ENCODE peak calls at places on chromosomes 1 and 21, in four cellular contexts. N, G, L and J are unnamed samples.

GRCh38 chr1:23483327-23484252 is at the start of gene ASAP3:
- ATAC-seq in G (peak), N (peak), L (peak), J (peak)

GRCh38 chr1:43583058-43583457 is 52.4 kb downstream of the PTPRF start:
- ATAC-seq in G (no peak), N (no peak), L (no peak), J (no peak)

GRCh38 chr1:201348211-201348566 is 29.3 kb downstream of the TNNT2 start:
- ATAC-seq in N (peak), G (peak), L (peak), J (no peak)

GRCh38 chr1:94411217-94411616 is 7.0 kb upstream of the ABCD3 start:
- ATAC-seq in G (no peak), L (no peak), N (no peak), J (no peak)

GRCh38 chr1:204450461-204451257 is 39.0 kb upstream of the PPP1R15B start:
- ATAC-seq in N (no peak), L (peak), G (peak), J (peak)

GRCh38 chr1:203054184-203054583 is 27.9 kb downstream of the PPFIA4 start:
- ATAC-seq in G (no peak), L (no peak), N (no peak), J (no peak)

GRCh38 chr1:241630476-241630875 is 9.7 kb downstream of the CHML start:
- ATAC-seq in N (no peak), G (no peak), L (no peak), J (no peak)

GRCh38 chr1:224433041-224433670 is 1.4 kb downstream of the WDR26 start:
- ATAC-seq in L (no peak), N (peak), G (no peak), J (no peak)

GRCh38 chr1:183730107-183730724 is 74.7 kb upstream of the RGL1 start:
- ATAC-seq in L (no peak), N (no peak), G (no peak), J (no peak)

GRCh38 chr1:92784051-92784638 is 763 bp downstream of the EVI5 start:
- ATAC-seq in N (no peak), G (no peak), L (peak), J (no peak)

GRCh38 chr1:112083487-112083886 is 94.0 kb upstream of the KCND3 start:
- ATAC-seq in G (no peak), L (no peak), N (no peak), J (no peak)

GRCh38 chr1:78387872-78388271 is 102.9 kb upstream of the PTGFR start:
- ATAC-seq in G (peak), L (no peak), N (no peak), J (no peak)

GRCh38 chr1:59178803-59179202 is 118.1 kb upstream of the FGGY start:
- ATAC-seq in G (peak), L (no peak), N (no peak), J (no peak)

GRCh38 chr1:58874757-58875755 is 91.2 kb upstream of the JUN start:
- ATAC-seq in N (peak), G (peak), L (no peak), J (peak)

GRCh38 chr21:42456457-42456856 is 39.6 kb downstream of the RSPH1 start:
- ATAC-seq in L (no peak), G (no peak), N (no peak), J (no peak)

GRCh38 chr1:224623743-224624333 is 7.7 kb downstream of the CNIH3 start:
- ATAC-seq in G (no peak), L (peak), N (no peak), J (no peak)

GRCh38 chr1:32925360-32926142 is 24.4 kb upstream of the TMEM54 start:
- ATAC-seq in N (peak), G (peak), L (no peak), J (peak)

GRCh38 chr21:17834639-17835354 is 15.6 kb upstream of the C21orf91 start:
- ATAC-seq in G (no peak), L (no peak), N (no peak), J (no peak)

GRCh38 chr1:21706151-21706835 is 37.1 kb upstream of the RAP1GAP start:
- ATAC-seq in N (no peak), L (no peak), G (no peak), J (peak)

GRCh38 chr1:53631622-53632310 is 107.2 kb downstream of the GLIS1 start:
- ATAC-seq in N (no peak), G (no peak), L (peak), J (no peak)

GRCh38 chr1:235060607-235061470 is 67.8 kb downstream of the TOMM20 start:
- ATAC-seq in G (peak), N (peak), L (peak), J (peak)

DNA sequence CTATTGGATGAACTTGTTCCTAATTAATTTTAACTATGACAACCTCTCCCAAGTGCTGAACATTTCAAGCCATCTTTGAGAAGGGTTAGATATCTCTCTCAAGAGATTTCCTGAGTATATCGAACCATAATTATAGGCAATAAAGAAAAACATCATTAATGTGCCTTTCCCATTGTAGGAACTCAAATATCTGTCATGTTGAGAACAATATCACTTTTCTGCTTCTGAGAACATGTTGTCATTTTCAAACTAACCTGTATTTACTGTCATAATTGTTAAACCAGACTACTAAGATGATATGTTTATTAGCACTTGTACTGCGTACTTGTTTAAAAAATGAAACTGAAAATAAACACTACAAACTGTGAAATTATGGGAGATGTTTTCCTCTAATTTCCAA is 4.3 kb downstream of the EPS15 start:
- ATAC-seq in G (no peak), L (no peak), N (no peak), J (no peak)
- H3K27ac ChIP-seq in G (no peak), L (no peak), N (peak), J (peak)

GRCh38 chr21:26800455-26801454 is 44.5 kb downstream of the ADAMTS1 start:
- ATAC-seq in L (no peak), N (no peak), G (peak), J (peak)
- H3K27ac ChIP-seq in L (no peak), N (no peak), G (peak), J (peak)

DNA sequence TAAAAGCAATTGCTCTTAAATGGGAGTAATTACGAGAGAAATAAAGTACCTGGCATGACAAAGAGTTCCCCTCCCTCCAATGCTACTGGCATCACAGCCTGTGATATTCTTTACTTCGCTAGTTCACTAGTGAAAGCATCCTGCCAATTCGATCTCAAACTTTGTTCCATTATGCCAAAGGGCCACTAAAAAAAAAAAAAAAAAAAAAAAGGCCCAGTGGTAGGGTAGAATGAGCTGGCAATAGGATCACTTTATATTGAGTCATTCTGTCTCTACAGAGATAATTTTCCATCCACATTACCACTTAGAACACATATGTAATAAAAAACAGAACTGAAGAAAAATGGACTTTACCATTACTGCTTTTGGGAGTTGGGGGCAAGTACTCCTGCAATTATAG is 11.2 kb downstream of the PUM1 start:
- ATAC-seq in G (no peak), L (peak), N (no peak), J (no peak)
- H3K27ac ChIP-seq in G (no peak), L (no peak), N (no peak), J (no peak)

GRCh38 chr1:248825573-248825908 is 174 bp downstream of the SH3BP5L start:
- ATAC-seq in N (peak), L (peak), G (no peak), J (peak)

GRCh38 chr1:248824301-248824700 is 1.4 kb downstream of the SH3BP5L start:
- ATAC-seq in L (no peak), N (no peak), G (no peak), J (no peak)

GRCh38 chr1:248823517-248824001 is 2.2 kb downstream of the SH3BP5L start:
- ATAC-seq in N (no peak), L (no peak), G (no peak), J (no peak)

GRCh38 chr1:248825136-248825535 is 579 bp downstream of the SH3BP5L start:
- ATAC-seq in N (no peak), G (no peak), L (no peak), J (no peak)

DNA sequence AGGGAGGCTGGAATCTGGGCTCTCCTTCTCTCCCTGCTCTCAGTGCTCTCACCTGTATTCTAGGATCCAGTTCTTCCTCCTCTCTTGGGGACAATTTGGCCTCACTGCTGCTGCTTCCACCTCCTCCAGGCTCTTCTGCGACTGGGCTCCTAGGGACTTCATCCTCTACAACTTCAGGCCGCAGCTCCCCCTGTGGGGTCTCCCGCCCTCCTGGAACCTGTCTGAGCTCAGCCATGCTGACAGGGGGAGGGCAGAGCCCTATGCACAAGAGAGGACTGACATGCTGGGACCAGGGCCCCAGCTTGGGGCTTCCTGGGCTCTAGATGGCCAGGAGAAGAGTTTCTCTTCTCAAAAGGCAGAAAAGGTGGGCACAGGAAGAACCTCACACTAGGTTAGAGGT is 1.0 kb downstream of the SH3BP5L start:
- ATAC-seq in G (no peak), L (no peak), N (no peak), J (no peak)
- H3K27ac ChIP-seq in G (no peak), L (no peak), N (peak), J (peak)

DNA sequence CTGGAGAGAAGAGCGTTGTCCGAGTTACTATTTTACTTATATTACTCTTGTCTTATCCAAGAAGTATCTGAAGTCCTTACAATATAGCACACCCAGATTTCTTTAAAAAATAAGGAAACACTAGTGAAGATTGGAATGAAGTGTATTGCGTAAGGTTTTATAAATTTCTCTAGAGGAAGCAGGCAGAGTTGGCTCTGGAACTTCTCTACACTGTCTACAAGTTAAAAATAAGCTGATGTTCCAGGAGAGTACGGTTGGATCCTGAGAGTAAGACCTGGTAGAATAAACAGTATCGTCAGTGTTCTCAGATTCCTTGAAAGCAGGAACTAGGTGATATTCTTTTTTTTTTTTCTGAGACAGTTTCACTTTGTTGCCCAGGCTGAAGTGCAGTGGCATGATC is 107.8 kb downstream of the USP25 start:
- ATAC-seq in L (no peak), G (peak), N (no peak), J (peak)
- H3K27ac ChIP-seq in L (no peak), G (no peak), N (no peak), J (peak)

GRCh38 chr1:67338642-67339041 is 31.0 kb downstream of the IL12RB2 start:
- ATAC-seq in L (no peak), G (no peak), N (no peak), J (no peak)
- H3K27ac ChIP-seq in L (peak), G (no peak), N (no peak), J (no peak)

DNA sequence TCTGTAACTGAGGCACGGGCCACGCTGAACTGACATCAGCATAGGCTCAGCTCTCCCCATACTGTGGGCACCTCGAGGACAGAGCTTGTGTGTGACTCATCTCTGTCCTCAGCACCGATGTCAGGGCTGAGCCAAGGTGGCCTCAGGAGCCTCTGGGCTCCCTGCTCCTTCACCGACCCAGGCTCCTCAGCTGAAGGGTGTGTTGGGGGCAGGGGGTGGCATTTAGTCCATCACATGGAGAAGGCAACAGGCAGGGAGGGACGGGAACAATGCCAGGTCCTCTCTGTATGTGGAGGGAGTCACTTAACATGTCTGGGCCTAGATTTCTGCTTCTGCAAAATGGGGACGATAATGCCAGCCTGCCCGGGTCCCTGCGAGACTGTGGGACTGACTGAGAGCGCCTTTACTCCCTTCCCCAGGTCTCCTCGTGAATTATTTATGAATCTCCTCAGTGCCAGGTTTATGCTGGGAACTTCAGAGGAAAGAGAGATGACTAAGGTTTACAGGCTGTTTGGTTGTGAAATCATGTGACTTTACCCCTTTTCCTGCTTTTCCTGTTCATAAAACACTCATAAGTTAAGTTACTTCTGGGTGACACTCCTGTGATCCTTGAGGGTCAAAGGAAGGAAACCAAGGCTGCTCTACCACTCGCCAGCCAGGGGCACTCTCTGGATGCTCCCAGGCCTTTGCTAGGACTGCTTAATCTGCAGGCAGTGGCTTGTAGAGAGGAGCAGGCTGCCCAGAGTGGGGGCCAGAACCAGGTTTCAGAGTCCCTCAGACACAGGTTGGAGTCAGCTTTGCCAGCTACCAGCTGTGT is 16.2 kb downstream of the TTC39A start:
- ATAC-seq in G (peak), L (peak), N (peak), J (peak)
- H3K27ac ChIP-seq in G (no peak), L (peak), N (peak), J (no peak)

GRCh38 chr1:8016244-8017241 is 9.6 kb downstream of the ERRFI1 start:
- ATAC-seq in G (peak), N (peak), L (peak), J (no peak)

GRCh38 chr1:8019229-8019620 is 6.9 kb downstream of the ERRFI1 start:
- ATAC-seq in G (no peak), N (no peak), L (no peak), J (no peak)

GRCh38 chr1:8020032-8020431 is 6.1 kb downstream of the ERRFI1 start:
- ATAC-seq in G (no peak), N (no peak), L (peak), J (no peak)

GRCh38 chr1:8017495-8018310 is 8.4 kb downstream of the ERRFI1 start:
- ATAC-seq in G (no peak), L (peak), N (no peak), J (no peak)

DNA sequence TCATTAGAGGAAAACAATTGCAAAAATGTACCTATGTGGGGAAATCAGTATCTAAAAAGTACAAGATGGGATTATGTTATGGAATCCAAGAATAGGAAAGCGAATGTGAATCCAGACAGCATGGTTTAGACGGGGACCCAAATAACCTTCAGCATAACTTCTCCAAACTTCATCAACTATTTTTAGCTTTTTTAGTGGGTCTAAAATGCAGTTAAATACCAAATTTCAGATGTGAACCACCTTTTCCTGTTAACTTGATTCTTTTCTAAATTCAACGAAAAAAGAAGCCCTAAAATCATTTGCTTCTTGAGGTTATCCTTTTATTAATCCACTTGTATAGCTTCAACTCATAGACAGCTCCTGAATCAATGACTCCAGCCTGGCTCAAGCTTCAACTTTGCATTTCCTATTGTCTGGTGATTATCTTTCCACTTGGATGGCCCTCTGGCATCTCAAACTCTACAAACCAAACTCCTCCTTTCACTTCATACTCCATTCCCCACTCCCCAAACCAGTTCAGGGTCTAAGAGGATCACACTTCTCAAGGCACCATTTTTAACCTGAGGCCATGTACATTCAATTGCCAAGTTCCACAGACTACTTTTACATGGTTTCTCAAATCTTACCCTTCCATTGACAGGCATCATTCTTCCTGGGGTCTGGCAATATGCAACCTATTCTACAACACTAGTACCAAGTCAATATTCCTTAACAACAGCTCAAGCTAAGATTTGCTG is 7.4 kb downstream of the ERRFI1 start:
- ATAC-seq in G (no peak), L (no peak), N (peak), J (no peak)
- H3K27ac ChIP-seq in G (no peak), L (peak), N (peak), J (peak)